ENCODE peak calls at places on chromosomes 2 and 18, in six cellular contexts. F is activated T-cell treated with anti-CD3 and anti-CD28 coated beads for 24 hours; K is Right ventricle myocardium superior; N is hepatocyte; T is activated effector memory CD4-positive, alpha-beta T cell treated with anti-CD3 and anti-CD28 coated beads, Interleukin-2, amount 50 U/mL, for 16 hours; S is HFFc6. J is an unnamed sample.

GRCh38 chr2:120108749-120109148 is 95.9 kb downstream of the EPB41L5 start:
- DNase-seq in F (no peak), K (no peak), N (no peak), T (no peak), S (no peak), J (no peak)

GRCh38 chr2:37232131-37232933 is 874 bp downstream of the NDUFAF7 start:
- DNase-seq in F (no peak), K (no peak), N (peak), T (peak), S (peak), J (no peak)

GRCh38 chr2:85413592-85414421 is 3.6 kb upstream of the CAPG start:
- DNase-seq in F (no peak), K (no peak), N (peak), T (peak), S (peak), J (peak)

GRCh38 chr2:241123816-241124536 is 21.9 kb upstream of the MTERF4 start:
- DNase-seq in F (no peak), K (no peak), N (no peak), T (peak), S (no peak), J (peak)

GRCh38 chr2:32849456-32850194 is 97.1 kb upstream of the LTBP1 start:
- DNase-seq in F (no peak), K (no peak), N (no peak), T (no peak), S (no peak), J (no peak)

GRCh38 chr2:197255550-197255949 is 55.0 kb downstream of the ANKRD44 start:
- DNase-seq in F (peak), K (peak), N (peak), T (peak), S (no peak), J (peak)

GRCh38 chr2:150561076-150561475 is 73.6 kb upstream of the RND3 start:
- DNase-seq in F (no peak), K (no peak), N (no peak), T (no peak), S (no peak), J (no peak)

GRCh38 chr18:64405161-64405560 is 256.3 kb upstream of the LINC00305 start:
- DNase-seq in F (no peak), K (no peak), N (no peak), T (no peak), S (no peak), J (no peak)

GRCh38 chr18:3037423-3037915 is 24.5 kb upstream of the LPIN2 start:
- DNase-seq in F (no peak), K (no peak), N (peak), T (no peak), S (peak), J (no peak)

GRCh38 chr2:45278345-45279078 is 269.3 kb upstream of the SIX2 start:
- DNase-seq in F (no peak), K (no peak), N (no peak), T (no peak), S (no peak), J (no peak)

GRCh38 chr2:149221002-149221401 is 109.4 kb upstream of the LYPD6 start:
- DNase-seq in F (no peak), K (no peak), N (no peak), T (no peak), S (no peak), J (no peak)

GRCh38 chr2:215442392-215442787 is 6.5 kb upstream of the FN1 start:
- DNase-seq in F (no peak), K (no peak), N (no peak), T (no peak), S (no peak), J (no peak)

GRCh38 chr18:11587846-11588245 is 21.6 kb upstream of the SLC35G4 start:
- DNase-seq in F (no peak), K (no peak), N (no peak), T (no peak), S (no peak), J (no peak)

GRCh38 chr2:218024336-218024735 is 21.5 kb upstream of the TNS1 start:
- DNase-seq in F (no peak), K (peak), N (no peak), T (peak), S (no peak), J (no peak)

GRCh38 chr2:30481323-30481800 is 34.3 kb downstream of the LCLAT1 start:
- DNase-seq in F (no peak), K (peak), N (no peak), T (no peak), S (no peak), J (no peak)

GRCh38 chr2:190859347-190860297 is 21.0 kb upstream of the GLS start:
- DNase-seq in F (no peak), K (no peak), N (no peak), T (no peak), S (peak), J (no peak)

GRCh38 chr2:213246665-213247281 is 37.5 kb upstream of the SPAG16 start:
- DNase-seq in F (peak), K (no peak), N (peak), T (peak), S (peak), J (no peak)

GRCh38 chr2:54916637-54917036 is 133.6 kb downstream of the RTN4 start:
- DNase-seq in F (no peak), K (no peak), N (no peak), T (no peak), S (no peak), J (no peak)

GRCh38 chr2:17756629-17757028 is 2.7 kb downstream of the GEN1 start:
- DNase-seq in F (no peak), K (no peak), N (no peak), T (no peak), S (peak), J (no peak)

GRCh38 chr2:221641181-221641871 is 69.2 kb upstream of the EPHA4 start:
- DNase-seq in F (no peak), K (no peak), N (no peak), T (no peak), S (no peak), J (no peak)

GRCh38 chr2:211617803-211618202 is 920.8 kb downstream of the ERBB4 start:
- DNase-seq in F (no peak), K (no peak), N (no peak), T (no peak), S (no peak), J (no peak)

GRCh38 chr2:25690058-25690457 is 16.7 kb upstream of the DTNB start:
- DNase-seq in F (no peak), K (no peak), N (peak), T (no peak), S (peak), J (no peak)

GRCh38 chr2:80896576-80896975 is 592.0 kb upstream of the LRRTM1 start:
- DNase-seq in F (no peak), K (no peak), N (no peak), T (no peak), S (no peak), J (no peak)

GRCh38 chr2:56448999-56449431 is 265.2 kb downstream of the CCDC85A start:
- DNase-seq in F (no peak), K (no peak), N (peak), T (no peak), S (no peak), J (peak)

GRCh38 chr2:181891966-181892794 is 650 bp downstream of the ITPRID2 start:
- DNase-seq in F (peak), K (peak), N (peak), T (peak), S (peak), J (peak)

GRCh38 chr2:19711470-19712372 is 190.1 kb downstream of the TTC32 start:
- DNase-seq in F (no peak), K (peak), N (peak), T (no peak), S (peak), J (no peak)

GRCh38 chr2:165193178-165193777 is 10.6 kb downstream of the SCN3A start:
- DNase-seq in F (no peak), K (no peak), N (no peak), T (no peak), S (no peak), J (no peak)

GRCh38 chr2:60000681-60001080 is 552.8 kb downstream of the BCL11A start:
- DNase-seq in F (no peak), K (no peak), N (no peak), T (no peak), S (no peak), J (no peak)

GRCh38 chr18:63451774-63452173 is 25.0 kb upstream of the SERPINB5 start:
- DNase-seq in F (no peak), K (no peak), N (peak), T (no peak), S (peak), J (no peak)

GRCh38 chr2:238686223-238686622 is 161.7 kb upstream of the TWIST2 start:
- DNase-seq in F (no peak), K (no peak), N (no peak), T (no peak), S (no peak), J (no peak)

GRCh38 chr2:36835125-36835524 is 131.2 kb downstream of the STRN start:
- DNase-seq in F (no peak), K (no peak), N (no peak), T (no peak), S (no peak), J (no peak)

GRCh38 chr18:22935431-22935830 is 2.3 kb downstream of the RBBP8 start:
- DNase-seq in F (no peak), K (no peak), N (no peak), T (no peak), S (no peak), J (no peak)

GRCh38 chr2:127721311-127721977 is 20.1 kb downstream of the SFT2D3 start:
- DNase-seq in F (no peak), K (no peak), N (no peak), T (no peak), S (peak), J (no peak)

J was measured in caudate nucleus.